ENCODE peak calls at places on chromosome 4, in ten cellular contexts. B, A, J, N, X, Z, W, Y, D and M are unnamed samples.

GRCh38 chr4:78776729-78777555 is 792 bp downstream of the BMP2K start:
- DNase-seq in W (peak), Z (peak), N (peak), B (no peak), X (peak), Y (no peak), A (peak), D (peak), J (peak), M (peak)

GRCh38 chr4:55745014-55745413 is 74.6 kb upstream of the EXOC1L start:
- DNase-seq in Y (no peak), W (no peak), B (no peak), A (no peak), D (no peak), N (no peak), J (no peak), X (no peak), Z (no peak), M (no peak)

GRCh38 chr4:182019148-182019652 is 224.0 kb upstream of the TENM3 start:
- DNase-seq in B (no peak), X (no peak), D (peak), N (no peak), Z (no peak), J (no peak), A (no peak), Y (no peak), W (no peak), M (no peak)

GRCh38 chr4:168409089-168409801 is 71.0 kb downstream of the DDX60L start:
- DNase-seq in B (no peak), J (no peak), X (no peak), A (no peak), N (no peak), Y (peak), W (no peak), D (no peak), Z (peak), M (no peak)

GRCh38 chr4:79237836-79238235 is 88.0 kb downstream of the NAA11 start:
- DNase-seq in X (no peak), A (no peak), N (no peak), W (no peak), B (no peak), Y (no peak), J (no peak), D (no peak), Z (no peak), M (no peak)

GRCh38 chr4:86879641-86880040 is 12.6 kb downstream of the C4orf36 start:
- DNase-seq in W (no peak), Z (no peak), B (no peak), Y (no peak), J (no peak), N (no peak), A (no peak), D (no peak), X (no peak), M (no peak)

GRCh38 chr4:4347585-4347984 is 39.3 kb upstream of the NSG1 start:
- DNase-seq in Z (no peak), Y (no peak), X (no peak), N (no peak), B (no peak), D (no peak), J (no peak), A (no peak), W (no peak), M (no peak)

GRCh38 chr4:169791527-169792156 is 33.9 kb upstream of the HPF1 start:
- DNase-seq in Y (no peak), Z (peak), W (peak), B (no peak), X (peak), J (peak), N (peak), A (no peak), D (peak), M (peak)

GRCh38 chr4:169152899-169153298 is 117.9 kb downstream of the SH3RF1 start:
- DNase-seq in B (no peak), A (no peak), J (no peak), X (no peak), D (no peak), Y (no peak), Z (no peak), N (no peak), W (no peak), M (no peak)

GRCh38 chr4:128286474-128287158 is 997 bp downstream of the PGRMC2 start:
- DNase-seq in X (no peak), Y (no peak), Z (no peak), W (peak), B (no peak), N (no peak), D (peak), A (no peak), J (no peak), M (no peak)

GRCh38 chr4:26885912-26886274 is 25.3 kb downstream of the STIM2 start:
- DNase-seq in A (no peak), Y (no peak), Z (no peak), J (no peak), D (peak), B (no peak), N (no peak), W (no peak), X (no peak), M (no peak)

GRCh38 chr4:146333187-146333894 is 119.0 kb downstream of the REELD1 start:
- DNase-seq in N (no peak), B (no peak), J (no peak), D (peak), W (no peak), Z (peak), X (no peak), Y (peak), A (no peak), M (no peak)

GRCh38 chr4:71147261-71147660 is 153.8 kb downstream of the DCK start:
- DNase-seq in A (no peak), J (no peak), B (no peak), D (no peak), N (no peak), Y (no peak), X (no peak), Z (no peak), W (no peak), M (no peak)

GRCh38 chr4:107389965-107390364 is 330.1 kb downstream of the PAPSS1 start:
- DNase-seq in J (no peak), D (no peak), N (no peak), Z (no peak), B (no peak), W (no peak), X (no peak), A (no peak), Y (no peak), M (no peak)

GRCh38 chr4:72473434-72473900 is 95.6 kb downstream of the ADAMTS3 start:
- DNase-seq in J (no peak), W (no peak), A (no peak), D (no peak), Y (no peak), X (no peak), B (no peak), N (no peak), Z (no peak), M (no peak)

GRCh38 chr4:3145251-3145908 is 70.9 kb downstream of the HTT start:
- DNase-seq in N (no peak), X (no peak), D (no peak), Z (peak), W (no peak), B (no peak), A (no peak), Y (no peak), J (no peak), M (no peak)

GRCh38 chr4:125370478-125370877 is 55.7 kb downstream of the FAT4 start:
- DNase-seq in D (no peak), X (no peak), Z (no peak), W (no peak), Y (no peak), B (no peak), A (no peak), N (no peak), J (no peak), M (no peak)

GRCh38 chr4:152278172-152278504 is 257.8 kb downstream of the FBXW7 start:
- DNase-seq in N (no peak), W (no peak), Z (no peak), B (no peak), A (no peak), Y (no peak), J (no peak), X (no peak), D (no peak), M (no peak)

GRCh38 chr4:70556856-70557255 is 35.2 kb upstream of the AMBN start:
- DNase-seq in W (no peak), J (no peak), N (no peak), Z (no peak), B (no peak), X (no peak), Y (no peak), D (no peak), A (no peak), M (no peak)

GRCh38 chr4:187414716-187415115 is 580.9 kb upstream of the ZFP42 start:
- DNase-seq in N (no peak), A (no peak), B (no peak), D (no peak), Z (peak), Y (no peak), W (no peak), J (no peak), X (no peak), M (no peak)

GRCh38 chr4:113256946-113257345 is 207.5 kb downstream of the ANK2 start:
- DNase-seq in Y (peak), W (no peak), N (no peak), D (no peak), X (no peak), Z (peak), B (no peak), J (no peak), A (no peak), M (no peak)

GRCh38 chr4:179626687-179627086 is 2184.4 kb upstream of the AGA start:
- DNase-seq in A (no peak), Z (no peak), W (no peak), Y (no peak), N (no peak), X (no peak), D (no peak), J (no peak), B (no peak), M (no peak)
- TF ChIP-seq CTCF in A (no peak), Z (no peak), W (peak), Y (no peak), N (no peak), X (no peak), D (no peak), J (no peak), B (no peak), M (no peak)

GRCh38 chr4:183106839-183107238 is 7.8 kb downstream of the WWC2 start:
- DNase-seq in Y (no peak), W (no peak), N (no peak), A (no peak), X (no peak), J (no peak), B (no peak), Z (no peak), D (no peak), M (no peak)
- TF ChIP-seq CTCF in Y (peak), W (no peak), N (no peak), A (no peak), X (no peak), J (no peak), B (no peak), Z (no peak), D (no peak), M (no peak)

GRCh38 chr4:82780398-82781231 is 18.0 kb downstream of the SCD5 start:
- DNase-seq in X (peak), Z (no peak), N (peak), B (no peak), J (peak), A (peak), D (no peak), Y (no peak), W (no peak), M (peak)
- TF ChIP-seq CTCF in X (no peak), Z (no peak), N (no peak), B (no peak), J (no peak), A (no peak), D (no peak), Y (no peak), W (no peak), M (no peak)

GRCh38 chr4:53505947-53506346 is 85.3 kb downstream of the LNX1 start:
- DNase-seq in J (no peak), Y (no peak), D (no peak), B (no peak), W (no peak), A (no peak), X (no peak), N (no peak), Z (peak), M (no peak)
- TF ChIP-seq CTCF in J (no peak), Y (peak), D (no peak), B (no peak), W (peak), A (no peak), X (no peak), N (no peak), Z (peak), M (no peak)

GRCh38 chr4:40228497-40229365 is 31.9 kb downstream of the RHOH start:
- DNase-seq in X (no peak), A (no peak), D (peak), Y (no peak), J (no peak), W (no peak), B (no peak), Z (no peak), N (no peak), M (no peak)
- TF ChIP-seq CTCF in X (peak), A (peak), D (peak), Y (peak), J (peak), W (no peak), B (no peak), Z (peak), N (no peak), M (no peak)